ENCODE peak calls at places on chromosomes 13 and 19, in nine cellular contexts. D is heart left ventricle; I is GM12865; J is tibial nerve; B is T-helper 2 cell; O is DMS153; Z is stimulated activated CD4-positive, alpha-beta T cell treated with anti-CD3 and anti-CD28 coated beads, Interleukin-2, amount 100 ng/mL, for 24 hours; Q is HTR-8/SVneo; K is ELR. E is an unnamed sample.

GRCh38 chr19:16922592-16922934 is 33.8 kb downstream of the F2RL3 start:
- DNase-seq in D (no peak), I (no peak), J (no peak), B (no peak), O (no peak), Z (no peak), Q (no peak), K (no peak), E (no peak)

GRCh38 chr19:49339364-49340068 is 4.3 kb downstream of the CD37 start:
- DNase-seq in D (peak), I (peak), J (peak), B (no peak), O (peak), Z (no peak), Q (no peak), K (no peak), E (peak)

GRCh38 chr19:3776479-3777040 is 4.5 kb upstream of the RAX2 start:
- DNase-seq in D (no peak), I (no peak), J (no peak), B (no peak), O (no peak), Z (no peak), Q (no peak), K (no peak), E (no peak)

GRCh38 chr13:26025196-26025595 is 26.6 kb downstream of the SHISA2 start:
- DNase-seq in D (no peak), I (no peak), J (no peak), B (no peak), O (no peak), Z (no peak), Q (no peak), K (no peak), E (no peak)

GRCh38 chr13:40494513-40494912 is 171.9 kb downstream of the FOXO1 start:
- DNase-seq in D (no peak), I (no peak), J (no peak), B (no peak), O (no peak), Z (no peak), Q (no peak), K (no peak), E (no peak)

GRCh38 chr19:16406356-16406755 is 65.4 kb downstream of the EPS15L1 start:
- DNase-seq in D (no peak), I (no peak), J (no peak), B (no peak), O (no peak), Z (no peak), Q (no peak), K (no peak), E (no peak)

GRCh38 chr19:13902993-13903555 is 2.8 kb downstream of the BRME1 start:
- DNase-seq in D (no peak), I (peak), J (no peak), B (peak), O (no peak), Z (peak), Q (no peak), K (peak), E (no peak)

GRCh38 chr19:48745208-48745995 is 1.3 kb downstream of the IZUMO1 start:
- DNase-seq in D (peak), I (peak), J (peak), B (peak), O (peak), Z (peak), Q (peak), K (peak), E (peak)

GRCh38 chr19:3783660-3784584 is 2.3 kb downstream of the MATK start:
- DNase-seq in D (no peak), I (no peak), J (no peak), B (no peak), O (no peak), Z (peak), Q (no peak), K (no peak), E (no peak)

GRCh38 chr19:32101206-32101605 is 244.2 kb upstream of the ZNF507 start:
- DNase-seq in D (no peak), I (no peak), J (no peak), B (no peak), O (no peak), Z (no peak), Q (no peak), K (no peak), E (no peak)

GRCh38 chr13:72097568-72097967 is 230.6 kb upstream of the DACH1 start:
- DNase-seq in D (no peak), I (no peak), J (no peak), B (no peak), O (no peak), Z (no peak), Q (no peak), K (no peak), E (no peak)

GRCh38 chr19:48739400-48739825 is 997 bp downstream of the RASIP1 start:
- DNase-seq in D (no peak), I (no peak), J (no peak), B (no peak), O (no peak), Z (no peak), Q (no peak), K (no peak), E (no peak)

E was measured in PC-9.